ENCODE peak calls at places on chromosomes 3 and 15, in seven cellular contexts. R is astrocyte of the spinal cord, V is GM12865, F is glutamatergic neuron, I is HFF-Myc, E is activated B cell treated with CpG ODN at 0.5 μM for 24 hours, B is upper lobe of right lung. A is an unnamed sample.
A peak's percentile ranks its signal among the peaks of the same experiment; 100 is the strongest.

GRCh38 chr3:188772886-188773285 is 398.9 kb upstream of the TPRG1 start:
- DNase-seq in R (peak; percentile 85), V (no peak), F (no peak), I (no peak), E (no peak), B (no peak), A (no peak)

GRCh38 chr15:78070049-78070698 is 7.3 kb downstream of the TBC1D2B start:
- DNase-seq in R (no peak), V (peak; percentile 50), F (no peak), I (no peak), E (no peak), B (no peak), A (no peak)

GRCh38 chr3:54564374-54564925 is 363.4 kb downstream of the LRTM1 start:
- DNase-seq in R (no peak), V (no peak), F (no peak), I (no peak), E (no peak), B (no peak), A (no peak)

GRCh38 chr3:184175506-184175905 is 851 bp downstream of the AP2M1 start:
- DNase-seq in R (no peak), V (no peak), F (no peak), I (no peak), E (no peak), B (no peak), A (no peak)

GRCh38 chr3:147298511-147298982 is 107.8 kb downstream of the ZIC4 start:
- DNase-seq in R (peak; percentile 99), V (no peak), F (no peak), I (peak; percentile 96), E (no peak), B (no peak), A (no peak)

GRCh38 chr3:183692436-183692835 is 5.2 kb upstream of the YEATS2 start:
- DNase-seq in R (no peak), V (no peak), F (no peak), I (no peak), E (no peak), B (no peak), A (no peak)

GRCh38 chr15:73924258-73924921 is 1.9 kb upstream of the LOXL1 start:
- DNase-seq in R (peak; percentile 90), V (no peak), F (peak; percentile 74), I (peak; percentile 76), E (no peak), B (no peak), A (no peak)

GRCh38 chr3:30124435-30125390 is 481.7 kb upstream of the TGFBR2 start:
- DNase-seq in R (peak; percentile 75), V (no peak), F (no peak), I (no peak), E (no peak), B (no peak), A (no peak)

GRCh38 chr3:140378571-140379340 is 299.1 kb upstream of the TRIM42 start:
- DNase-seq in R (peak; percentile 17), V (no peak), F (no peak), I (no peak), E (no peak), B (no peak), A (no peak)

GRCh38 chr15:49887604-49888340 is 231.3 kb downstream of the ATP8B4 start:
- DNase-seq in R (no peak), V (no peak), F (no peak), I (no peak), E (no peak), B (no peak), A (no peak)

GRCh38 chr3:31562525-31562924 is 29.8 kb downstream of the STT3B start:
- DNase-seq in R (no peak), V (no peak), F (no peak), I (no peak), E (no peak), B (peak; percentile 61), A (no peak)

GRCh38 chr3:141366285-141367037 is 1.8 kb upstream of the ZBTB38 start:
- DNase-seq in R (peak; percentile 95), V (no peak), F (no peak), I (peak; percentile 96), E (no peak), B (peak; percentile 70), A (no peak)

GRCh38 chr3:184148065-184148464 is 7.1 kb upstream of the DVL3 start:
- DNase-seq in R (no peak), V (no peak), F (no peak), I (no peak), E (no peak), B (no peak), A (no peak)

GRCh38 chr15:65981837-65982696 is 112.8 kb downstream of the RAB11A start:
- DNase-seq in R (no peak), V (peak; percentile 41), F (peak; percentile 50), I (no peak), E (peak; percentile 58), B (peak; percentile 72), A (peak; percentile 52)
- TF ChIP-seq CTCF in R (no peak), V (peak; percentile 46), F (peak; percentile 27), I (no peak), E (no peak), B (peak; percentile 5), A (peak; percentile 57)

DNA sequence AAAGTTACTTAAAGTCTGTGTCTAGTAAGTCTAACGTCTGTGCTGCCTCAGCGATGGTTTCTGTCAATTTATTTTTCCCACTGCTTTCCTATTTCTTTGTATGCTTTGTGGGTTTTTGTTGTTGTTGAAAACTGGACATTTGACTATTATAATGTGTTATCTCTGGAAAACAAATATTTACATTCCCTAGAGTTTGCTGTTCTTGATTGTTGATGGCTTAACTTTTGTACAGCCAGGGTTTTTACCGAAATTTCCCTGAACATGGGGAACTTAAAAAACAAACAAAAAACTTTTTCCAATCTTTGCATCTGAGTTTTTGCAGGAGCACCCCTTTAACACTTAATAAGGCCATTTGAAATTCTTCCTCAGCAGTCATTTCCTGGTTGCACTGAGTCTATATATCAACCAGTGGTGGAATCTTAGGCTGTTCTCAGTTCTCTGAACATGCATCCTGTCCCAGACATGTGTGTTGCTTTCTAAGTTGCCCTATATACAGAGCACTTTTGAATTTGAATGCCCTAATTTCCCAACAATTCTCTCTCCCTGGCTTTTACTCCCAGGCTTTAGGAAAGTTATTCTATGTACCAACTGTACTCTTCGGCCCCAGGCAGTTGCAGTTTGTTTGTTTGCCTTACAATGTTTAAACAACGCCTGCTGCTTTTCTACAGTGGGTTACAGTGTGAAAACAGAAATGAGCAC is 11.8 kb upstream of the PIAS1 start:
- DNase-seq in R (no peak), V (peak; percentile 69), F (no peak), I (no peak), E (no peak), B (no peak), A (no peak)
- TF ChIP-seq CTCF in R (no peak), V (no peak), F (no peak), I (no peak), E (no peak), B (no peak), A (no peak)

GRCh38 chr3:39637807-39638206 is 170.3 kb downstream of the MOBP start:
- DNase-seq in R (peak; percentile 20), V (no peak), F (no peak), I (peak; percentile 14), E (no peak), B (no peak), A (no peak)
- TF ChIP-seq CTCF in R (peak; percentile 29), V (no peak), F (no peak), I (peak; percentile 17), E (no peak), B (no peak), A (peak; percentile 32)

GRCh38 chr15:65791335-65792129 is 561 bp downstream of the DENND4A start:
- DNase-seq in R (peak; percentile 47), V (peak; percentile 58), F (peak; percentile 63), I (no peak), E (no peak), B (peak; percentile 81), A (peak; percentile 48)
- TF ChIP-seq CTCF in R (no peak), V (no peak), F (no peak), I (no peak), E (no peak), B (no peak), A (no peak)

GRCh38 chr3:68819361-68819760 is 113.0 kb downstream of the TAFA4 start:
- DNase-seq in R (no peak), V (no peak), F (no peak), I (no peak), E (no peak), B (no peak), A (no peak)

DNA sequence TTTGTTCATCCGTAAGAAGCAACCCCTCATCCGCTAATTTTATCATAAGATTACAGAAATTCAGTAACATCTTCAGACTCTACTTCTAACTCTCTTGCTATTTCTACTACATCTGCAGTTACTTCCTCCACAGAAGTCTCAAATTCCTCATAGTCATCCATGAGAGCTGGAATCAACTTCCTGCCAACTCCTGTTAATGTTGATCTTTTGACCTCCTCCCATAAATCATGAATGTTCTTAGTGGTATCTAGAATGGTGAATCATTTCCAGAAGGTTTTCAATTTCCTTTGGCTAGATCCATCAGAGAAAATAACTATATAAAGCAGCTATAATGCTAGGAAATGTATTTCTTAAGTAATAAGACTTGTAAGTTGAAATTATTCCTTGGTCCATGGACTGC is 115.1 kb downstream of the TAFA4 start:
- DNase-seq in R (no peak), V (no peak), F (no peak), I (no peak), E (no peak), B (no peak), A (no peak)
- TF ChIP-seq CTCF in R (no peak), V (no peak), F (no peak), I (no peak), E (no peak), B (no peak), A (no peak)

DNA sequence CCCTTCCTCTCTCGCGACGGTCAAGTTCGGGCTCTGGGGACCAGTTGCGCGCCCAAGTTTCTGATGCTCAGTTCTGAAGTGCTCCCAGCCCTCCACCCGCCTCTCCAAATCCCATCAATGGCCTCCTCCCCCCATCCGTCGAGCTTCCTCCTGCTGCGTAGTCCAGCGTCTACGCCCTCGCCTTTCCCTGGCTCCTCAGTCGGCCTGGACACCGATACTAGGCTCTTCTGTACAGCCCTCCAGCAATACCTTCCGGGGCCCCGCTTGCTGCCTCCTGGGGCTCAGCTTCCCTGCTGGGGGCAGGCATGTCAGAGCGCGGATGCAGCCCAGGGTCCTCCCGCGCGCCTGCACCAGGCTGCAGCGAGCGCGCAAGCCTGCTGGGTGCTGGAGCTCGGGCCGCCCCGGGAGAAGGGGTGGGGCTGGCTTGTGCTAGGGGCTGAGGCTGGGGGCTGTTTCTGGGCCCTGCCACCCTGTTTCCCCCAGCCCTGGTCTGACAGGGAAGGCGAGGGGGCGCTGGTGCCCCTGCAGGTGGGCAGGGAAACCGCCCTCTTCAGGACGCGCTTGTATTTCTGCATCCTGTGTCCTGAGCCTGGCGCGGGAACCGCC is 353.3 kb upstream of the SUCLG2 start:
- DNase-seq in R (no peak), V (no peak), F (peak; percentile 58), I (no peak), E (no peak), B (no peak), A (peak; percentile 34)
- TF ChIP-seq CTCF in R (no peak), V (no peak), F (peak; percentile 49), I (no peak), E (no peak), B (no peak), A (peak; percentile 67)

A was measured in progenitor cell of endocrine pancreas.